ENCODE peak calls at places on chromosomes 7 and 10, in four cellular contexts. One of them, this sample, is unnamed.

GRCh38 chr7:43220250-43220649 is 107.8 kb downstream of the HECW1 start:
- DNase-seq in K562: no peak
- DNase-seq in GM12878: no peak
- DNase-seq in SK-N-SH: no peak
- DNase-seq in this sample: no peak

GRCh38 chr10:31340343-31340742 is 21.3 kb downstream of the ZEB1 start:
- DNase-seq in SK-N-SH: no peak
- DNase-seq in GM12878: no peak
- DNase-seq in K562: no peak
- DNase-seq in this sample: no peak

GRCh38 chr7:132117181-132117580 is 459.1 kb downstream of the PLXNA4 start:
- DNase-seq in GM12878: no peak
- DNase-seq in SK-N-SH: peak; percentile 30
- DNase-seq in K562: no peak
- DNase-seq in this sample: no peak

GRCh38 chr7:44194069-44194468 is 4.8 kb upstream of the GCK start:
- DNase-seq in GM12878: no peak
- DNase-seq in K562: peak; percentile 67
- DNase-seq in SK-N-SH: no peak
- DNase-seq in this sample: no peak

GRCh38 chr7:92740134-92740533 is 96.2 kb downstream of the CDK6 start:
- DNase-seq in SK-N-SH: no peak
- DNase-seq in GM12878: no peak
- DNase-seq in K562: no peak
- DNase-seq in this sample: no peak

GRCh38 chr10:17981766-17982380 is 30.2 kb downstream of the SLC39A12 start:
- DNase-seq in K562: no peak
- DNase-seq in SK-N-SH: no peak
- DNase-seq in GM12878: no peak
- DNase-seq in this sample: no peak

GRCh38 chr7:38169862-38170261 is 8.2 kb upstream of the STARD3NL start:
- DNase-seq in GM12878: peak; percentile 85
- DNase-seq in K562: peak; percentile 24
- DNase-seq in SK-N-SH: no peak
- DNase-seq in this sample: no peak

GRCh38 chr7:71925663-71926062 is 486.5 kb downstream of the CALN1 start:
- DNase-seq in K562: peak; percentile 43
- DNase-seq in SK-N-SH: peak; percentile 16
- DNase-seq in GM12878: no peak
- DNase-seq in this sample: peak; percentile 51

GRCh38 chr10:14244147-14244546 is 86.6 kb downstream of the FRMD4A start:
- DNase-seq in SK-N-SH: no peak
- DNase-seq in GM12878: no peak
- DNase-seq in K562: peak; percentile 8
- DNase-seq in this sample: peak; percentile 57

GRCh38 chr10:126478600-126478999 is 90.3 kb upstream of the ADAM12 start:
- DNase-seq in GM12878: no peak
- DNase-seq in SK-N-SH: no peak
- DNase-seq in K562: no peak
- DNase-seq in this sample: no peak

GRCh38 chr7:66353547-66353946 is 148.4 kb downstream of the TPST1 start:
- DNase-seq in K562: no peak
- DNase-seq in SK-N-SH: no peak
- DNase-seq in GM12878: no peak
- DNase-seq in this sample: no peak

GRCh38 chr10:113802997-113803396 is 50.9 kb downstream of the DCLRE1A start:
- DNase-seq in GM12878: no peak
- DNase-seq in SK-N-SH: no peak
- DNase-seq in K562: no peak
- DNase-seq in this sample: no peak

GRCh38 chr10:121490906-121491519 is 107.2 kb downstream of the FGFR2 start:
- DNase-seq in SK-N-SH: no peak
- DNase-seq in K562: no peak
- DNase-seq in GM12878: no peak
- DNase-seq in this sample: no peak

GRCh38 chr7:628041-628763 is 98.3 kb upstream of the DNAAF5 start:
- DNase-seq in GM12878: no peak
- DNase-seq in SK-N-SH: no peak
- DNase-seq in K562: no peak
- DNase-seq in this sample: no peak

GRCh38 chr7:91266931-91267557 is 2.8 kb downstream of the FZD1 start:
- DNase-seq in SK-N-SH: no peak
- DNase-seq in GM12878: no peak
- DNase-seq in K562: no peak
- DNase-seq in this sample: peak; percentile 19

GRCh38 chr7:7434379-7434778 is 101.3 kb downstream of the COL28A1 start:
- DNase-seq in GM12878: no peak
- DNase-seq in SK-N-SH: no peak
- DNase-seq in K562: no peak
- DNase-seq in this sample: no peak

GRCh38 chr7:105178928-105179541 is 165.0 kb downstream of the KMT2E start:
- DNase-seq in K562: no peak
- DNase-seq in SK-N-SH: no peak
- DNase-seq in GM12878: no peak
- DNase-seq in this sample: no peak

GRCh38 chr7:139706837-139707236 is 71.0 kb downstream of the HIPK2 start:
- DNase-seq in SK-N-SH: no peak
- DNase-seq in K562: no peak
- DNase-seq in GM12878: no peak
- DNase-seq in this sample: no peak

GRCh38 chr10:63208981-63209380 is 75.9 kb downstream of the NRBF2 start:
- DNase-seq in SK-N-SH: no peak
- DNase-seq in K562: no peak
- DNase-seq in GM12878: no peak
- DNase-seq in this sample: no peak

GRCh38 chr7:2510909-2511768 is 8.4 kb upstream of the LFNG start:
- DNase-seq in SK-N-SH: no peak
- DNase-seq in K562: no peak
- DNase-seq in GM12878: no peak
- DNase-seq in this sample: no peak

GRCh38 chr10:35606423-35606822 is 1.3 kb downstream of the GJD4 start:
- DNase-seq in SK-N-SH: no peak
- DNase-seq in GM12878: no peak
- DNase-seq in K562: no peak
- DNase-seq in this sample: no peak

GRCh38 chr10:110850990-110851389 is 20.7 kb upstream of the PDCD4 start:
- DNase-seq in SK-N-SH: no peak
- DNase-seq in K562: no peak
- DNase-seq in GM12878: no peak
- DNase-seq in this sample: no peak

DNA sequence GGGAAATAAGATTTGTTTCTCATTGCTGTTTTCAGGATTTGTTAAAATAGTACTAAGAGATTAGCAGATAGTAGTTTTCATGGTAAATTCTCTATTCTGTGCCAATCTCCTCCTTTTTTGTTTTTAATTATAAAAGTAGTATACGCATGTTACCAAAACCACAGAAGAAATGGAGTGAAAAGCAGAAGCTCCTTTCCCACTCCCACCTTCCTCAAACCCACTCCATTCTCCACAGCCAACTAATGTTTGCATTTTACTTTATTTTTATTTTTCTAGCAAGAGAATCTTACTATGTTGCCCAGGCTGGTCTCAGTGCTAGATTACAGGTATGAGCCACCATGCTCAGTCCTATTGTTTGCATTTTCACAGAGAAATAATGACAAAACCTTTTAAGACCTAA is 4.5 kb upstream of the LRMDA start:
- DNase-seq in K562: no peak
- DNase-seq in SK-N-SH: no peak
- DNase-seq in GM12878: no peak
- DNase-seq in this sample: no peak
- TF ChIP-seq USF1 in K562: no peak
- TF ChIP-seq USF1 in SK-N-SH: no peak
- TF ChIP-seq USF1 in GM12878: no peak
- TF ChIP-seq USF1 in this sample: no peak

DNA sequence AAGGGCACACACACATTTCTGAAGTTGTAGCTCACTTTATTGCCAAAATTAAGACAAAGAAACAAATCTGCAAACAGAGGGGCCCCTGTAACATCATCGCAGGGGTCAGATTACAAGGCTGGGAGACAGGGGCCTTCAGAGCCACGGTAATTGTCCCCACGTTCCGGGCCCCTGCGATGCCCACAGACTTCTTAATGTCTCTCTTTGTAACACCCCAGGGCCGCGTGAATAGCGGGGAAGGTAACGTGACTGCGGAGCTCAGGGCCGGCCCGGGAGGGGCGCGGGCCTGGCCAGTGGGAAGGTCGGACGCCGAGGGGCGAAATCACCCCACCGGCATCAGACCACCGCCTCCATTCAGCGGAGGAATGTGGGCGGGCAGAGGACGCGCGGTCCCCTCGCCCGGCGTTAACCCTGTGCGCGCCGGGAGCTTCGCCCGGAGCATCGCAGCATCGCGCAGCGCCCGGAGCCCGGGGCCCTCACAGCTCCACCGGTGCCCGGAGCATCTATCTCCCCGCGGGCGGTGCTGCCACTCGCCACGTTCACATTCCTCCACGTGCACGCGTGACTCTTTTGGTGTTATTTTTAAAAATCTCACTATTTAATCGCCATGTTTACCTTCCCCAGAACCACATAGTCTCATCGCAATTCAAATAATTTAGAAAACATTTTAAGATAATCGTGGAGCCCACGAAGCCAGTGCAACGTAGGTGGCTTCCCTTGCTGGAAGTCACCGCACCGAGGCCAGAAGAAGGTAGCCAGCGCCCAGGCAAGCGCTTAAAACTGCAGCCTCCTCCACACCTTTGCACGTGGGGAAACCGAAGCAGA is 22.0 kb downstream of the FGFBP3 start:
- DNase-seq in SK-N-SH: peak; percentile 84
- DNase-seq in K562: no peak
- DNase-seq in GM12878: no peak
- DNase-seq in this sample: peak; percentile 92
- TF ChIP-seq USF1 in SK-N-SH: peak; percentile 49
- TF ChIP-seq USF1 in K562: no peak
- TF ChIP-seq USF1 in GM12878: no peak
- TF ChIP-seq USF1 in this sample: peak; percentile 90

GRCh38 chr10:787933-788651 is 98.6 kb upstream of the DIP2C start:
- DNase-seq in K562: no peak
- DNase-seq in SK-N-SH: peak; percentile 21
- DNase-seq in GM12878: no peak
- DNase-seq in this sample: no peak

GRCh38 chr10:784759-785538 is 95.5 kb upstream of the DIP2C start:
- DNase-seq in K562: no peak
- DNase-seq in GM12878: no peak
- DNase-seq in SK-N-SH: peak; percentile 87
- DNase-seq in this sample: peak; percentile 37

GRCh38 chr10:788796-789748 is 99.6 kb upstream of the DIP2C start:
- DNase-seq in K562: peak; percentile 83
- DNase-seq in GM12878: no peak
- DNase-seq in SK-N-SH: peak; percentile 91
- DNase-seq in this sample: peak; percentile 78

GRCh38 chr10:785539-786214 is 96.2 kb upstream of the DIP2C start:
- DNase-seq in SK-N-SH: peak; percentile 32
- DNase-seq in GM12878: no peak
- DNase-seq in K562: no peak
- DNase-seq in this sample: no peak

DNA sequence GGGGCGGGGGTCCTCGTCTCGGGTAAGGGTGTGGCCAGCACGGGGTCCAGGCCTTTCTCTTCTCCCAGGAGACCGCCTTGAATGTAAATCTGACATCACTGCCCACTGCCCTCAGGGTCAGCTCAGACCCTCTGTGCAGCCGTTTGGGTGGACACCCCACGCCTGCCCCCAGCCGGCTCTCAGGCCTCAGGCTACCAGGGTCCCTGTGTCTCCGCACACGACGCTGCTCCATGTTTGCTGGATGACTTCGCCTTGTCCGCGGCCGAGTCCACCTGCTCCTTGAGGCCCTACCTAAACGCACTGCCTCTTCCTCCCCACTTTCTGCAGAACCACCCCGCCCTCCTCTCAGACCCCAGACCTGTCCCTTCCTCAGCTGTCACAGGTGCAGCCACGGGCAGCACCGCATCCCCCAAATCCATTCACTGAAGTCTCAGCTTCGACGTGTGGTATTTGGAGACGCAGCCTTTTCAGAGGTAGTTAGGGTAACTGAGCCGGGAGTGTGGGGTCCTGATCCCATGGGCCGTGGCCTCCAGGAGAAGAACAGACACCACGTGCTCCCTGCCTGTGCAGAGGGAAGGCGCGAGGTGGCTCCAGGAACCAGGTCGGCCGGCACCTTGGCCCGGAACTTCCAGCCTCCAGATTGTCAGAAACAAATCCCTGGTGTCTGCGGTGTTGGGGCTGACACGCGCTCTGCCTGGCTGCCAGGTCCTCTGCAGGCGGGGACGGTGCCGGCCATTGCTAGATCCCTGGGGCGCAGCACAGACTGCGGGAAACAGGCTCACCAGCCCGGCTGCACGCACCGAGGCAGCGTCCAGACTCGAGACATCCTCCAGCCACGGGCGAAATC is 97.4 kb upstream of the DIP2C start:
- DNase-seq in GM12878: no peak
- DNase-seq in K562: no peak
- DNase-seq in SK-N-SH: peak; percentile 20
- DNase-seq in this sample: no peak
- TF ChIP-seq USF1 in GM12878: no peak
- TF ChIP-seq USF1 in K562: no peak
- TF ChIP-seq USF1 in SK-N-SH: no peak
- TF ChIP-seq USF1 in this sample: no peak

GRCh38 chr10:102673961-102674511 is 29.8 kb downstream of the TRIM8 start:
- DNase-seq in SK-N-SH: peak; percentile 76
- DNase-seq in GM12878: no peak
- DNase-seq in K562: peak; percentile 80
- DNase-seq in this sample: no peak

GRCh38 chr10:102673235-102673634 is 29.0 kb downstream of the TRIM8 start:
- DNase-seq in GM12878: no peak
- DNase-seq in K562: no peak
- DNase-seq in SK-N-SH: no peak
- DNase-seq in this sample: no peak

GRCh38 chr10:102675151-102675886 is 31.0 kb downstream of the TRIM8 start:
- DNase-seq in GM12878: no peak
- DNase-seq in SK-N-SH: no peak
- DNase-seq in K562: no peak
- DNase-seq in this sample: no peak

GRCh38 chr10:102675887-102676616 is 31.8 kb downstream of the TRIM8 start:
- DNase-seq in GM12878: no peak
- DNase-seq in K562: peak; percentile 41
- DNase-seq in SK-N-SH: no peak
- DNase-seq in this sample: no peak

GRCh38 chr10:102674566-102674965 is 30.3 kb downstream of the TRIM8 start:
- DNase-seq in SK-N-SH: peak; percentile 52
- DNase-seq in K562: peak; percentile 43
- DNase-seq in GM12878: no peak
- DNase-seq in this sample: no peak
- TF ChIP-seq USF1 in SK-N-SH: no peak
- TF ChIP-seq USF1 in K562: no peak
- TF ChIP-seq USF1 in GM12878: no peak
- TF ChIP-seq USF1 in this sample: no peak